ENCODE peak calls at places on chromosomes 4 and X, in seven cellular contexts. H is brain microvascular endothelial cell; Z is body of pancreas; S is HCT116; R is lower lobe of right lung; F is aorta; Y is CD8-positive, alpha-beta T cell. O is an unnamed sample.
A peak's percentile ranks its signal among the peaks of the same experiment; 100 is the strongest.

GRCh38 chr4:55169352-55169959 is 44.1 kb upstream of the KDR start:
- DNase-seq in H (peak; percentile 81), Z (no peak), S (no peak), R (peak; percentile 51), F (no peak), Y (no peak), O (no peak)

GRCh38 chrX:129522184-129523059 is 868 bp downstream of the SMARCA1 start:
- DNase-seq in H (peak; percentile 45), Z (peak; percentile 62), S (peak; percentile 16), R (peak; percentile 56), F (peak; percentile 59), Y (no peak), O (peak; percentile 14)

GRCh38 chr4:184165291-184165690 is 52.4 kb downstream of the ENPP6 start:
- DNase-seq in H (peak; percentile 34), Z (no peak), S (no peak), R (no peak), F (no peak), Y (no peak), O (no peak)

GRCh38 chrX:24026403-24026801 is 584 bp downstream of the KLHL15 start:
- DNase-seq in H (no peak), Z (no peak), S (no peak), R (no peak), F (no peak), Y (no peak), O (no peak)

GRCh38 chr4:102878901-102879300 is 10.1 kb downstream of the CISD2 start:
- DNase-seq in H (peak; percentile 31), Z (no peak), S (no peak), R (no peak), F (no peak), Y (no peak), O (no peak)

GRCh38 chr4:4694296-4694772 is 152.5 kb upstream of the STX18 start:
- DNase-seq in H (no peak), Z (peak; percentile 34), S (no peak), R (no peak), F (no peak), Y (no peak), O (peak; percentile 64)

GRCh38 chr4:86927843-86928395 is 6.9 kb upstream of the AFF1 start:
- DNase-seq in H (peak; percentile 97), Z (peak; percentile 59), S (no peak), R (no peak), F (no peak), Y (no peak), O (no peak)

GRCh38 chrX:107675823-107676555 is 47.7 kb downstream of the PRPS1 start:
- DNase-seq in H (peak; percentile 30), Z (peak; percentile 46), S (no peak), R (peak; percentile 52), F (no peak), Y (no peak), O (peak; percentile 2)

GRCh38 chr4:169270156-169270809 is 473 bp downstream of the SH3RF1 start:
- DNase-seq in H (no peak), Z (peak; percentile 80), S (no peak), R (peak; percentile 75), F (peak; percentile 83), Y (peak; percentile 50), O (no peak)

GRCh38 chr4:133641191-133641590 is 492.1 kb downstream of the PCDH10 start:
- DNase-seq in H (no peak), Z (no peak), S (no peak), R (no peak), F (no peak), Y (no peak), O (no peak)

GRCh38 chr4:170089274-170089742 is 448 bp downstream of the AADAT start:
- DNase-seq in H (peak; percentile 36), Z (no peak), S (no peak), R (peak; percentile 43), F (no peak), Y (no peak), O (peak; percentile 22)

GRCh38 chr4:177671387-177671786 is 229.2 kb upstream of the AGA start:
- DNase-seq in H (no peak), Z (no peak), S (no peak), R (no peak), F (no peak), Y (no peak), O (no peak)

GRCh38 chr4:173505924-173506779 is 23.9 kb downstream of the HAND2 start:
- DNase-seq in H (peak; percentile 33), Z (peak; percentile 59), S (peak; percentile 56), R (no peak), F (peak; percentile 75), Y (no peak), O (no peak)

GRCh38 chr4:81427605-81427922 is 44.1 kb downstream of the RASGEF1B start:
- DNase-seq in H (peak; percentile 2), Z (no peak), S (no peak), R (no peak), F (no peak), Y (no peak), O (no peak)

GRCh38 chrX:45851434-45851991 is 650.8 kb upstream of the DIPK2B start:
- DNase-seq in H (no peak), Z (no peak), S (peak; percentile 49), R (peak; percentile 44), F (peak; percentile 43), Y (peak; percentile 57), O (no peak)

GRCh38 chr4:173332021-173332487 is 2.1 kb downstream of the HMGB2 start:
- DNase-seq in H (no peak), Z (no peak), S (no peak), R (no peak), F (no peak), Y (no peak), O (no peak)

GRCh38 chrX:53433651-53434639 is at the start of gene HSD17B10:
- DNase-seq in H (peak; percentile 72), Z (peak; percentile 92), S (peak; percentile 48), R (peak; percentile 95), F (peak; percentile 94), Y (peak; percentile 87), O (peak; percentile 76)

GRCh38 chr4:11599044-11599443 is 170.3 kb upstream of the HS3ST1 start:
- DNase-seq in H (no peak), Z (no peak), S (no peak), R (no peak), F (no peak), Y (no peak), O (no peak)

GRCh38 chr4:11603594-11604194 is 175.0 kb upstream of the HS3ST1 start:
- DNase-seq in H (no peak), Z (no peak), S (no peak), R (no peak), F (no peak), Y (no peak), O (no peak)

GRCh38 chr4:11605597-11605996 is 176.9 kb upstream of the HS3ST1 start:
- DNase-seq in H (no peak), Z (no peak), S (no peak), R (no peak), F (no peak), Y (no peak), O (no peak)

GRCh38 chr4:11606078-11606477 is 177.4 kb upstream of the HS3ST1 start:
- DNase-seq in H (no peak), Z (no peak), S (no peak), R (no peak), F (no peak), Y (no peak), O (no peak)

GRCh38 chr4:11602606-11603355 is 174.1 kb upstream of the HS3ST1 start:
- DNase-seq in H (no peak), Z (no peak), S (no peak), R (no peak), F (no peak), Y (no peak), O (no peak)
- H3K27ac ChIP-seq in H (no peak overlapping the region), Z (no peak overlapping the region), S (peak overlapping the region; percentile 48), R (no peak overlapping the region), F (no peak overlapping the region), Y (no peak overlapping the region), O (no peak overlapping the region)

GRCh38 chr4:53478671-53479456 is 101.4 kb downstream of the FIP1L1 start:
- DNase-seq in H (peak; percentile 85), Z (no peak), S (no peak), R (no peak), F (peak; percentile 53), Y (no peak), O (no peak)

GRCh38 chr4:53476232-53477037 is 99.0 kb downstream of the FIP1L1 start:
- DNase-seq in H (peak; percentile 96), Z (no peak), S (no peak), R (no peak), F (peak; percentile 80), Y (no peak), O (no peak)

GRCh38 chr4:53477666-53478065 is 100.2 kb downstream of the FIP1L1 start:
- DNase-seq in H (no peak), Z (no peak), S (no peak), R (no peak), F (no peak), Y (no peak), O (no peak)

GRCh38 chr4:53479731-53480525 is 102.5 kb downstream of the FIP1L1 start:
- DNase-seq in H (peak; percentile 35), Z (no peak), S (no peak), R (no peak), F (no peak), Y (no peak), O (no peak)

GRCh38 chr4:53477038-53477565 is 99.7 kb downstream of the FIP1L1 start:
- DNase-seq in H (no peak), Z (no peak), S (no peak), R (no peak), F (no peak), Y (no peak), O (no peak)
- H3K27ac ChIP-seq in H (peak overlapping the region; percentile 81), Z (no peak overlapping the region), S (no peak overlapping the region), R (no peak overlapping the region), F (no peak overlapping the region), Y (no peak overlapping the region), O (no peak overlapping the region)

DNA sequence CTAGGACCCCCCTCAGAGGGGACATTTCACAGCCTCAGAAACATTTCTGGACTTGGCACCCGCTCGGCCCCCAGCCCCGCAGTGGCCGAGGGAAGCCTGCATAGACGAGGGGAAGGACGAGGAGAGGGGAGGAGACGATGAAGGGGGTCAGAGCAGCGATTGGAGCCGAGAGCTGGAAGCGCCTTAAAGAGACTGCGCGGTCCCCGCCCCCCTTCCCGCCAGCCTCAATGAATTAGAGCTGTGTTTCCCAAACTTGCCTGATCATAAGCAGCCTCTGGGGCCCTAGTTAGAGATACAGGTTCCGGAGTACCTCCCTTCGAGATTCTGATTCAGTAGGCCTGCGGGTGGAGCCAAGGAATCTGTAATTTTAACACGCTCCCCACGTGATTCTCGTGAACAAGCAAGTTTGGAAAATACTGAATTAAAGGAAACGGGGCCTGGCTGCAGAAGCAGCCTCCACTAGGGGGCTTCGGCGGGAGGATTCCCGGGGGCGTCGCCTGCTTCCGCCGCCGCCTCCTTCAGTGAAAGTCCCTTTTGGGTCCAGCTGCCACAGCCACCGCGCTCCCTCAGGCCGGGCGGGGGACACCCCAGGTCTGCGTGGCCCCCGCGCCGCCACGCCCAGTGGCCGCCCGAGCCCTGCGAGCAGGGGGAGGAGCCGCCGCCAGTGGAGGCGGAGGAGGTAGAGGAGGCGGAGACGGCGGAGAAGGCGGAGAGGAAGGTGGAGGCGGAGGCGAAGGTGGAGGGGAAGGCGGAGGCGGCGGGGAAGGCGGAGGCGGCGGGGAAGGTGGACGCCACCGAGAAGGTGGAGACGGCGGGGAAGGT is at the start of gene USP27X:
- DNase-seq in H (peak; percentile 74), Z (peak; percentile 81), S (peak; percentile 59), R (peak; percentile 82), F (peak; percentile 85), Y (peak; percentile 81), O (peak; percentile 37)
- H3K27ac ChIP-seq in H (peak within 1 kb of the TSS; percentile 66), Z (peak within 1 kb of the TSS; percentile 69), S (peak within 1 kb of the TSS; percentile 61), R (peak within 1 kb of the TSS; percentile 77), F (peak within 1 kb of the TSS; percentile 69), Y (peak within 1 kb of the TSS; percentile 37), O (peak within 1 kb of the TSS; percentile 82)

GRCh38 chr4:84596826-84597225 is 13.9 kb downstream of the CDS1 start:
- DNase-seq in H (no peak), Z (no peak), S (no peak), R (peak; percentile 71), F (no peak), Y (no peak), O (no peak)
- H3K27ac ChIP-seq in H (no peak overlapping the region), Z (no peak overlapping the region), S (peak overlapping the region; percentile 59), R (no peak overlapping the region), F (no peak overlapping the region), Y (no peak overlapping the region), O (no peak overlapping the region)

GRCh38 chrX:37815366-37815765 is 32.0 kb downstream of the DYNLT3 start:
- DNase-seq in H (no peak), Z (no peak), S (no peak), R (no peak), F (no peak), Y (no peak), O (no peak)
- H3K27ac ChIP-seq in H (no peak overlapping the region), Z (no peak overlapping the region), S (no peak overlapping the region), R (no peak overlapping the region), F (no peak overlapping the region), Y (no peak overlapping the region), O (no peak overlapping the region)